ENCODE peak calls at places on chromosomes 5 and 9, in five cellular contexts. One of them, this sample, is unnamed.

GRCh38 chr5:17819786-17820185 is 185.5 kb downstream of the TAF11L14 start:
- DNase-seq in IMR-90: peak; percentile 68
- DNase-seq in GM12878: no peak
- DNase-seq in SK-N-SH: no peak
- DNase-seq in HepG2: no peak
- DNase-seq in this sample: no peak

GRCh38 chr5:40781843-40782409 is 16.2 kb downstream of the PRKAA1 start:
- DNase-seq in HepG2: no peak
- DNase-seq in GM12878: no peak
- DNase-seq in SK-N-SH: no peak
- DNase-seq in IMR-90: peak; percentile 77
- DNase-seq in this sample: no peak

GRCh38 chr5:8840237-8840636 is 705.6 kb downstream of the SEMA5A start:
- DNase-seq in SK-N-SH: no peak
- DNase-seq in GM12878: no peak
- DNase-seq in HepG2: no peak
- DNase-seq in IMR-90: no peak
- DNase-seq in this sample: no peak

GRCh38 chr9:15722888-15723287 is 170.0 kb downstream of the CCDC171 start:
- DNase-seq in GM12878: no peak
- DNase-seq in SK-N-SH: no peak
- DNase-seq in IMR-90: peak; percentile 31
- DNase-seq in HepG2: no peak
- DNase-seq in this sample: no peak

GRCh38 chr9:17531642-17532254 is 47.1 kb upstream of the SH3GL2 start:
- DNase-seq in SK-N-SH: peak; percentile 59
- DNase-seq in IMR-90: peak; percentile 60
- DNase-seq in GM12878: no peak
- DNase-seq in HepG2: peak; percentile 32
- DNase-seq in this sample: peak; percentile 30

GRCh38 chr9:134433101-134433500 is 106.8 kb downstream of the RXRA start:
- DNase-seq in IMR-90: peak; percentile 20
- DNase-seq in SK-N-SH: no peak
- DNase-seq in GM12878: no peak
- DNase-seq in HepG2: no peak
- DNase-seq in this sample: no peak

GRCh38 chr9:87445646-87446045 is 52.0 kb upstream of the DAPK1 start:
- DNase-seq in SK-N-SH: no peak
- DNase-seq in IMR-90: peak; percentile 1
- DNase-seq in HepG2: no peak
- DNase-seq in GM12878: peak; percentile 44
- DNase-seq in this sample: peak; percentile 45

GRCh38 chr5:89282832-89283510 is 400.0 kb upstream of the MEF2C start:
- DNase-seq in HepG2: no peak
- DNase-seq in SK-N-SH: no peak
- DNase-seq in IMR-90: peak; percentile 85
- DNase-seq in GM12878: no peak
- DNase-seq in this sample: no peak

GRCh38 chr9:11457809-11458785 is 845.3 kb upstream of the PTPRD start:
- DNase-seq in GM12878: no peak
- DNase-seq in IMR-90: no peak
- DNase-seq in SK-N-SH: peak; percentile 8
- DNase-seq in HepG2: no peak
- DNase-seq in this sample: no peak
- TF ChIP-seq MXI1 in GM12878: no peak
- TF ChIP-seq MXI1 in IMR-90: no peak
- TF ChIP-seq MXI1 in SK-N-SH: no peak
- TF ChIP-seq MXI1 in HepG2: no peak
- TF ChIP-seq MXI1 in this sample: no peak

GRCh38 chr5:144144956-144145751 is 25.3 kb downstream of the YIPF5 start:
- DNase-seq in IMR-90: no peak
- DNase-seq in SK-N-SH: no peak
- DNase-seq in GM12878: no peak
- DNase-seq in HepG2: no peak
- DNase-seq in this sample: no peak

GRCh38 chr5:144156767-144157171 is 13.7 kb downstream of the YIPF5 start:
- DNase-seq in IMR-90: peak; percentile 53
- DNase-seq in SK-N-SH: no peak
- DNase-seq in GM12878: no peak
- DNase-seq in HepG2: no peak
- DNase-seq in this sample: no peak

GRCh38 chr5:144150996-144151395 is 19.5 kb downstream of the YIPF5 start:
- DNase-seq in GM12878: no peak
- DNase-seq in IMR-90: peak; percentile 36
- DNase-seq in HepG2: no peak
- DNase-seq in SK-N-SH: no peak
- DNase-seq in this sample: no peak
- TF ChIP-seq MXI1 in GM12878: no peak
- TF ChIP-seq MXI1 in IMR-90: no peak
- TF ChIP-seq MXI1 in HepG2: no peak
- TF ChIP-seq MXI1 in SK-N-SH: no peak
- TF ChIP-seq MXI1 in this sample: no peak

GRCh38 chr5:62475072-62475471 is 62.5 kb downstream of the IPO11 start:
- DNase-seq in IMR-90: peak; percentile 79
- DNase-seq in SK-N-SH: no peak
- DNase-seq in GM12878: no peak
- DNase-seq in HepG2: no peak
- DNase-seq in this sample: no peak
- TF ChIP-seq MXI1 in IMR-90: no peak
- TF ChIP-seq MXI1 in SK-N-SH: no peak
- TF ChIP-seq MXI1 in GM12878: no peak
- TF ChIP-seq MXI1 in HepG2: no peak
- TF ChIP-seq MXI1 in this sample: no peak

GRCh38 chr9:18542837-18543405 is 69.0 kb downstream of the ADAMTSL1 start:
- DNase-seq in GM12878: no peak
- DNase-seq in IMR-90: peak; percentile 51
- DNase-seq in HepG2: no peak
- DNase-seq in SK-N-SH: peak; percentile 19
- DNase-seq in this sample: no peak
- TF ChIP-seq MXI1 in GM12878: no peak
- TF ChIP-seq MXI1 in IMR-90: no peak
- TF ChIP-seq MXI1 in HepG2: no peak
- TF ChIP-seq MXI1 in SK-N-SH: no peak
- TF ChIP-seq MXI1 in this sample: no peak

GRCh38 chr9:99970481-99970880 is 64.0 kb downstream of the STX17 start:
- DNase-seq in HepG2: no peak
- DNase-seq in IMR-90: no peak
- DNase-seq in GM12878: no peak
- DNase-seq in SK-N-SH: no peak
- DNase-seq in this sample: no peak

GRCh38 chr9:99978221-99978620 is 71.8 kb downstream of the STX17 start:
- DNase-seq in IMR-90: no peak
- DNase-seq in HepG2: no peak
- DNase-seq in SK-N-SH: no peak
- DNase-seq in GM12878: no peak
- DNase-seq in this sample: no peak

GRCh38 chr9:99971410-99971809 is 65.0 kb downstream of the STX17 start:
- DNase-seq in HepG2: no peak
- DNase-seq in IMR-90: no peak
- DNase-seq in GM12878: no peak
- DNase-seq in SK-N-SH: no peak
- DNase-seq in this sample: no peak

GRCh38 chr9:99977042-99977792 is 70.8 kb downstream of the STX17 start:
- DNase-seq in SK-N-SH: no peak
- DNase-seq in IMR-90: no peak
- DNase-seq in HepG2: no peak
- DNase-seq in GM12878: no peak
- DNase-seq in this sample: no peak

GRCh38 chr9:99973455-99973854 is 67.0 kb downstream of the STX17 start:
- DNase-seq in HepG2: no peak
- DNase-seq in SK-N-SH: no peak
- DNase-seq in IMR-90: no peak
- DNase-seq in GM12878: no peak
- DNase-seq in this sample: no peak
- TF ChIP-seq MXI1 in HepG2: no peak
- TF ChIP-seq MXI1 in SK-N-SH: no peak
- TF ChIP-seq MXI1 in IMR-90: no peak
- TF ChIP-seq MXI1 in GM12878: no peak
- TF ChIP-seq MXI1 in this sample: no peak